ENCODE peak calls at places on chromosomes 5 and 9, in eight cellular contexts. N is transverse colon, Q is GM12865, G is left ventricle myocardium inferior, O is AG04449, F is heart right ventricle, Y is nucleus accumbens, K is GM10248. I is an unnamed sample.

GRCh38 chr9:114973216-114973615 is 42.8 kb upstream of the TNFSF8 start:
- DNase-seq in K (no peak), G (no peak), O (no peak), F (no peak), Y (no peak), Q (no peak), N (no peak), I (no peak)

GRCh38 chr5:142472306-142472951 is 147.6 kb upstream of the SPRY4 start:
- DNase-seq in G (no peak), Y (no peak), K (no peak), F (no peak), O (peak), Q (no peak), N (no peak), I (no peak)

GRCh38 chr9:91156451-91157234 is 205.1 kb downstream of the AUH start:
- DNase-seq in N (peak), Q (no peak), F (no peak), O (no peak), G (no peak), K (no peak), Y (no peak), I (no peak)

GRCh38 chr9:121837113-121838010 is 185.9 kb downstream of the DAB2IP start:
- DNase-seq in F (no peak), O (no peak), K (no peak), N (no peak), Q (no peak), Y (no peak), G (peak), I (no peak)

GRCh38 chr5:122937914-122938313 is 92.5 kb downstream of the SNX24 start:
- DNase-seq in G (peak), O (no peak), Y (no peak), F (peak), Q (no peak), K (no peak), N (peak), I (peak)

GRCh38 chr9:136886610-136887597 is 588 bp downstream of the TRAF2 start:
- DNase-seq in Y (no peak), N (peak), Q (peak), O (no peak), G (no peak), F (no peak), K (peak), I (no peak)

GRCh38 chr9:32581512-32582143 is 8.7 kb upstream of the NDUFB6 start:
- DNase-seq in K (peak), O (no peak), Y (no peak), Q (peak), F (no peak), N (no peak), G (no peak), I (no peak)

GRCh38 chr9:126119731-126120130 is 206.9 kb upstream of the MVB12B start:
- DNase-seq in F (no peak), K (no peak), Y (no peak), O (no peak), Q (no peak), N (no peak), G (no peak), I (no peak)

GRCh38 chr5:147887026-147887627 is 8.6 kb downstream of the SCGB3A2 start:
- DNase-seq in K (no peak), F (no peak), Q (peak), Y (no peak), O (no peak), G (no peak), N (no peak), I (no peak)

GRCh38 chr9:89425024-89425805 is 72.7 kb downstream of the SEMA4D start:
- DNase-seq in K (no peak), Y (no peak), N (no peak), F (no peak), Q (no peak), O (no peak), G (no peak), I (no peak)

GRCh38 chr5:145244251-145244650 is 590.9 kb downstream of the PRELID2 start:
- DNase-seq in Y (no peak), G (no peak), O (no peak), F (no peak), N (no peak), Q (no peak), K (no peak), I (no peak)

GRCh38 chr5:58773744-58774441 is 191.0 kb downstream of the RAB3C start:
- DNase-seq in K (no peak), Q (no peak), N (no peak), G (peak), Y (no peak), F (peak), O (no peak), I (peak)

GRCh38 chr9:16710888-16711287 is 159.6 kb downstream of the BNC2 start:
- DNase-seq in G (no peak), F (no peak), Y (no peak), K (no peak), N (no peak), Q (no peak), O (no peak), I (no peak)

GRCh38 chr9:110575169-110575568 is 4.4 kb downstream of the SVEP1 start:
- DNase-seq in F (peak), O (no peak), K (no peak), Y (no peak), Q (no peak), G (no peak), N (no peak), I (peak)

GRCh38 chr5:65874241-65874640 is 52.1 kb upstream of the ERBIN start:
- DNase-seq in N (no peak), F (no peak), O (no peak), K (no peak), Y (no peak), G (no peak), Q (no peak), I (no peak)

GRCh38 chr5:135246923-135247795 is 151.9 kb downstream of the MACROH2A1 start:
- DNase-seq in G (no peak), O (peak), Y (no peak), N (no peak), K (no peak), F (no peak), Q (no peak), I (no peak)

GRCh38 chr5:121108725-121109124 is 644.6 kb downstream of the PRR16 start:
- DNase-seq in Y (no peak), K (no peak), Q (no peak), N (no peak), O (no peak), F (peak), G (no peak), I (no peak)

GRCh38 chr5:997711-998110 is 10.9 kb upstream of the NKD2 start:
- DNase-seq in F (peak), G (no peak), Y (no peak), O (no peak), N (no peak), K (no peak), Q (no peak), I (no peak)

GRCh38 chr5:78361226-78361993 is 993 bp downstream of the SCAMP1 start:
- DNase-seq in O (no peak), Q (peak), F (peak), N (peak), K (no peak), G (peak), Y (no peak), I (no peak)

GRCh38 chr9:15642369-15642962 is 89.6 kb downstream of the CCDC171 start:
- DNase-seq in Q (peak), K (peak), G (no peak), Y (no peak), F (no peak), O (no peak), N (no peak), I (no peak)